ENCODE peak calls at places on chromosome 5, in five cellular contexts. K is uterus, E is IMR-90, U is body of pancreas, I is gastrocnemius medialis. O is an unnamed sample.

GRCh38 chr5:95746194-95746593 is 15.1 kb downstream of the RHOBTB3 start:
- DNase-seq in K (no peak), E (no peak), U (no peak), I (no peak), O (no peak)

GRCh38 chr5:177132504-177133118 is 962 bp upstream of the NSD1 start:
- DNase-seq in K (no peak), E (no peak), U (no peak), I (peak), O (no peak)

GRCh38 chr5:76855961-76856360 is 6.1 kb downstream of the S100Z start:
- DNase-seq in K (no peak), E (no peak), U (no peak), I (peak), O (no peak)

GRCh38 chr5:69231281-69231680 is 3.4 kb upstream of the CDK7 start:
- DNase-seq in K (no peak), E (no peak), U (no peak), I (no peak), O (no peak)

GRCh38 chr5:173056783-173057061 is 570 bp downstream of the CREBRF start:
- DNase-seq in K (no peak), E (no peak), U (no peak), I (no peak), O (peak)

GRCh38 chr5:172846249-172846648 is 12.2 kb downstream of the ERGIC1 start:
- DNase-seq in K (no peak), E (no peak), U (no peak), I (no peak), O (no peak)

GRCh38 chr5:16542275-16542674 is 74.5 kb downstream of the RETREG1 start:
- DNase-seq in K (no peak), E (no peak), U (no peak), I (no peak), O (no peak)

GRCh38 chr5:1312206-1312605 is 17.3 kb upstream of the TERT start:
- DNase-seq in K (no peak), E (no peak), U (no peak), I (no peak), O (no peak)

GRCh38 chr5:58276431-58276830 is 183.5 kb downstream of the PLK2 start:
- DNase-seq in K (no peak), E (no peak), U (no peak), I (no peak), O (no peak)

DNA sequence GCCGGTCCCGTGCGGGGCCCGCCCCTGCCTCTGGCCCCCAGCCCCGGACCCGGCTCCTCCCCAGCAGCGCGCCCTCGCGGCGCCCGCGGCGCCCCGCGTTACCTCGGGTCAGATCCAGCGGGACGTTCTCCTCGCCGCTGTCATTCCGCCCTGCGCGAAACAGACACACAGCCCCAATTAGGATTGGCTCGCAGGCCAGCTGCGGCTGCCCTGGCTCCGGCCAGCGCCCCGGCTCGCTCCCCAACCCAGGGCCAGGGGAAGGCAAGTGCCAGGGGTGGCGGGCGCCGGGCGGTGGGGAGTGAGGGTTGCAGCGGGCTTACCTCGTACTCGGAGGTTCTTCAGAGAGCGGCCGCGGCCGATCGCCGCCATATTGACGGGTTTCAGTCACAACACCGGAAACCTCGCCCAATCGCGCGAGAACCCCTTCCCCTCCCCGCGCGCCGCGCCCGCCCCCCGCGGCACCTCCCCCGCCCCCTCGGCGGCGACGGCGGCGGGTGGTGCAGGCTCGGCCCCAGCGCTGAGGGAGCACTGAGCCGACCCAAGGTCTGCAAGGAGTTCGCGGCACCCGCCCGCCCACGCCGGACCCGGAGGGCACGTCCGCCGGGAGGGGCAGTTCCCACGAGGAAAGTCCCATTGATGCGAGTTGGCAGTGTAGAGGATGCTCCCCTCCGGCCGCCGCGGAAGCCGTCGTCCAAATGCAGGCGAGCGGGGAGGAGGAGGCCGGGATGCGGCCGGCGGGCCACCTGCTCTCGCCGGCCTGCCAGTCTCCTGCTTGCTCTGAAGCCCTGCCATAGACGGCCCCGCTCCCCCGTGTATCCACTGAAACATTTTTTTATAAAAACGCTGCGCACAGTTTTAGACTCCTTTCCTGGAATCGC is at the start of gene RICTOR:
- DNase-seq in K (peak), E (peak), U (peak), I (peak), O (peak)
- TF ChIP-seq POLR2A in K (peak), E (peak), U (peak), I (peak), O (peak)

GRCh38 chr5:96936431-96937221 is 746 bp downstream of the LNPEP start:
- DNase-seq in K (peak), E (peak), U (peak), I (peak), O (peak)
- TF ChIP-seq POLR2A in K (no peak), E (no peak), U (no peak), I (no peak), O (no peak)

DNA sequence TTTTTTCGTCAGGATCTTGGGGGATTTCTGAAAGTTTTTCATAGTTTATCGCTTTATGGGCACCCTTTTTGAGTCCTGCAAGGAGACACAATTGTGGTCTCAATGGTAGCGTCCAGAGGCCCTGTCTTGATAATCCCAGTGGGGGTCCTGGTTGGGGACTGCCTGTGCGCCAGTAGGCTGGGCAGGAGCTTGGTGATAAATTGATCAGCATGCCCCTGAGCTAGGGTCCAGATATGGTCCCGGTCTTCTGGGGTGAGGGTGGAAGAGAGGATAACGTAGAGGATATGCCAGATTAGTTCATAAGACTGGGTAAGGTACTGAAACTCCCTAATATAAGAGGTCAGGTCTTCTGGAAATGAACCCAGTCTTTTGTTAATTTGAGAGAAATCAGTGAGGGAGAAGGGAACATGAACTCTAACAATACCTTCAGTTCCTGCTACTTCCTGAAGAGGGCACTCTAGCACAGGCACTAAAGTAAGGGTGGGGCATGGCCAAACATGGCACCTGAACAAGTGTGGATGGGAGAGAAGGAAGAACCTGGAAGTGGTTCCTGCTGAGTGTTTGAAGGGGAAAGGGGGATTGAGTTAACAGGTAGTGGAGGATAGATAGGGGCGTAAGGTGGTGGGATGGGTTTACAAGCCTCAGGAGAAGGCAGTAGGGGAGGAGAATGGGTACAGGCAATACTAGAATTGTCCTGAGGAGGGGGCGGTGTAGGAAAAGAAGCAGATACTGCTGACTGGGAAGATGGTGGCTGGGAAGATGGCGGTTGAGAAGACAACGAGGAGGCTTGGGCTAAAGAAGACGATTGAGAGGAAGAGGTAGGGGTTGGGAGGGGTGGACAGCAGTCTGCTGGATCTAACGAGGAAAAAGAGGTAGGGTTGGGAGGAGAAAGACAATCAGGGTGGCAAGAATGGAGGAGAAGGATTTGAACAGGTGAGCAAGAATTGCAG is 33.8 kb upstream of the ANXA2R start:
- DNase-seq in K (no peak), E (peak), U (no peak), I (no peak), O (peak)
- TF ChIP-seq POLR2A in K (no peak), E (no peak), U (no peak), I (no peak), O (no peak)

DNA sequence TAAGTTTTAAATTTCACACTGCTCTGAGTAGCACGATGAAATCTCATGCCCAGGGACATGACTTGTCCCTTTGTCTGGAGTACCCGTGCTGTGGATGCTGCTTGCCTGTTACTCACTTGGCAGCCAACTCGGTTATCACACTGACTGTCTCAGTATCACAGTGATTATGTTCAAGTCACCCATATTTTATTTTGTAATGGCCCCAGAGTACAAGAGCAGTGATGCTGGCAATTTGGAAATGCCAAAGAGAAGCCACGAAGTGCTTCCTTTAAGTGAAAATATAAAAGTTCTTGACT is 22.8 kb upstream of the SCGB3A2 start:
- DNase-seq in K (no peak), E (no peak), U (no peak), I (no peak), O (no peak)
- TF ChIP-seq POLR2A in K (no peak), E (no peak), U (no peak), I (no peak), O (no peak)

GRCh38 chr5:88888799-88889164 is 5.8 kb upstream of the MEF2C start:
- DNase-seq in K (no peak), E (no peak), U (no peak), I (no peak), O (no peak)

GRCh38 chr5:88886756-88887741 is 4.1 kb upstream of the MEF2C start:
- DNase-seq in K (no peak), E (no peak), U (no peak), I (no peak), O (no peak)

GRCh38 chr5:88888291-88888690 is 5.3 kb upstream of the MEF2C start:
- DNase-seq in K (no peak), E (no peak), U (no peak), I (no peak), O (no peak)

GRCh38 chr5:88890070-88890781 is 7.2 kb upstream of the MEF2C start:
- DNase-seq in K (no peak), E (no peak), U (no peak), I (no peak), O (no peak)

GRCh38 chr5:88889165-88890069 is 6.4 kb upstream of the MEF2C start:
- DNase-seq in K (peak), E (peak), U (peak), I (peak), O (peak)
- TF ChIP-seq POLR2A in K (peak), E (no peak), U (no peak), I (peak), O (no peak)

GRCh38 chr5:171415115-171415730 is 4.2 kb upstream of the FGF18 start:
- DNase-seq in K (no peak), E (peak), U (no peak), I (no peak), O (no peak)
- TF ChIP-seq POLR2A in K (no peak), E (no peak), U (no peak), I (no peak), O (no peak)

DNA sequence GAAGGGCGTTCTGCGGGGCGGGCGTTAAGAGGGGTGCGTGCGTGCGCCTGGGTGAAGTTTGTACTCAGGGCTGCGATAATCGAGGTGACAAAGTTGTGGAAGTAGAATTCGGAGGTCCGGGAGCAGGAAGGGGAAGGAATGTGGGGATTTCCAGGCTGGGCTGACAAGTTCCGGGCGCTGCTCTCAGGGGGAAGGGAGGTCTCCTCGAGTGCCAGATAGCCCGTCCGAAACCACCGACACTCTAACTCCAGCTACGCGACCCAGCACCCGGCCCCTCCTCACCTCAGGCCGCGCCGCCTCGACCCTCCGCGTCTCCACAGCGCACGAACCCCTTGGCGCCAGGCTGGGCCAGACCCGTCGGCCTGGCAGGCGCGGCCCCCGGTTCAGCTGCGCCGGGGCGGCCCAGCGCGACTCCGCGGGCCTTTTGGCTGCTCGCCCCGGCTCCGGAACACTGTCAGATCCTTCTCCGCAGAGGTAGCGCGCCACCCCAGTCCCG is at the start of gene IL6ST:
- DNase-seq in K (no peak), E (peak), U (peak), I (no peak), O (peak)
- TF ChIP-seq POLR2A in K (peak), E (peak), U (peak), I (peak), O (peak)

DNA sequence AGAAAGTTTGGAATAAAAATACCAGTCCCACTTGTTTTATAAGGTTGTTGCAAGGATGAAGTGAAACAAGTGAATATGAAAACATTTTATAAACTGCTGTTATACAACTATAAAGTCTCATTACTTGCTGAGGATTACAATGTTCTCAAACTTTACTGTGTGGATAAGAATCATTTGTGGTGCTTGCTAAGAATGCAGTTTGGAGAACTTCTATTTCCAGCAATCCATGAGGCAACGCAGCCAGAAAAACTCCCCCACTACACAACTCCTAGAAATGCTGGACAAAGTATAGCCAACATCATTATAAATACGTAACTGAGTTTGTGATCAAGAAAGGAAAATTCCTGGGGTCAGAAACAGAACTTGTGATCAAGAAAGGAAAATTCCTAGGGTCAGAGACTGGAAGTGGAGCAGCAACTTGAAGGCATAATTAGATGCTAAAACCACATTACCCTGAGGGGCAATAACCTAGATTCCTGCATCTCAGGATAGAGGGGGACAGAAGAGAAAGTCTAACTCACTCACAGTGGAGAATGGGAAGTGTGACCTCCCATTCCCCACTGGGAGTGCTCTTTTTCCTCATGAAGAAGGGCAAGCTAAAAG is 81.1 kb downstream of the MAT2B start:
- DNase-seq in K (no peak), E (no peak), U (no peak), I (no peak), O (no peak)
- TF ChIP-seq POLR2A in K (no peak), E (no peak), U (no peak), I (no peak), O (no peak)

DNA sequence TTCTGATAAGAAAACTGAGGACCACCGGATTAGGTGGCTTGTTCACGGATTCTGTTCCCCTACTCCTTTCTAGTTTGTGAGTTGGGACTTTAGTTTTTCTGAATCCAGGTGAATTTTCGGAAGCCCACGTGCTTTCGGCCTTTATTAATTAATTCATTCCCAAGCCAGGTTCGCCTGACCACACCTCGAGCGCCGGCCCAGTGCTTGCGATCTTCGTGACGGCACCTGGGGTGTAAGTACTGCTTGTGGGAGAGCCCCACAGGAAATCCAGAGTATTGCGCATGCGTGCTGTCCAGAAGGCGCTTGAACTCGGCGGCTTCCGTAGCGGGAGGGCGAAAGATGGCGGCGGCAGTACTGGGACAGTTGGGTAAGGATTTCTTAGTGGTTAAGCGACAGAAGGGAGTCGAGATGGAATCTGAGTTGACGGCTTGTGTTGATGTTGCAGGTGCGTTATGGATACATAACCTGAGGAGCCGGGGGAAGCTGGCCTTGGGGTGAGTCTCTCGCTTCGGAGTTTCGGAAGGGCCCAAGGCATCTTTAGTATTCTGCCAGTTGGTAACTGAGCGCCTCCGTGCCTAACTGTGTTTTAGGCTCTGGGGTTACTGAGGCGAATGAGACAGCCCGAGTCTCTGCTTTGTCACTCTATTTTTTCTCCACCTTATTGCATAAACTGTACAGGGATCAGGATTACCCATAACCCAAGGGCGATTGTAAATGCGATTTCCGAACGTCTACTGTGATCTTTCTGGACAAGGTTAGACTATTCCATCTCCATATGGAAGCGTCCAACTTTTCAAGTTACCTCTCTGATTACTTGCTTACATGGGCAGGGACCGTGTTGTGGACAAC is at the start of gene MRPL22:
- DNase-seq in K (peak), E (peak), U (peak), I (peak), O (peak)
- TF ChIP-seq POLR2A in K (no peak), E (peak), U (peak), I (peak), O (peak)